ENCODE peak calls at places on chromosomes 1 and 21, in seven cellular contexts. N is H9, V is mesendoderm, P is mesenchymal stem cell, B is neuronal stem cell, E is IMR-90, I is H1. H is an unnamed sample.

GRCh38 chr1:155241069-155241679 is 14.1 kb downstream of the ENTREP3 start:
- DNase-seq in P (peak; percentile 87), E (peak; percentile 83), B (no peak), I (no peak), N (peak; percentile 78), V (peak; percentile 91), H (peak; percentile 69)

GRCh38 chr1:117630423-117630998 is 24.7 kb downstream of the TENT5C start:
- DNase-seq in N (no peak), E (no peak), V (no peak), P (no peak), I (no peak), B (no peak), H (no peak)

GRCh38 chr1:29708818-29709710 is 472.7 kb downstream of the PTPRU start:
- DNase-seq in I (no peak), E (peak; percentile 81), B (no peak), P (peak; percentile 64), N (no peak), V (peak; percentile 50), H (no peak)

GRCh38 chr1:154961207-154961496 is 430 bp downstream of the PYGO2 start:
- DNase-seq in B (no peak), P (no peak), E (no peak), N (peak; percentile 79), V (peak; percentile 87), I (no peak), H (no peak)

GRCh38 chr1:7771673-7772299 is 690 bp downstream of the VAMP3 start:
- DNase-seq in I (no peak), P (peak; percentile 51), V (no peak), B (no peak), N (no peak), E (no peak), H (no peak)

GRCh38 chr1:173478099-173478555 is 992 bp downstream of the PRDX6 start:
- DNase-seq in V (peak; percentile 44), N (no peak), I (no peak), P (peak; percentile 75), E (peak; percentile 82), B (no peak), H (peak; percentile 67)

GRCh38 chr1:55367273-55367672 is 152.1 kb upstream of the USP24 start:
- DNase-seq in E (no peak), N (no peak), P (no peak), V (no peak), B (no peak), I (no peak), H (no peak)

GRCh38 chr1:159779403-159779851 is 1.3 kb upstream of the DUSP23 start:
- DNase-seq in I (no peak), E (peak; percentile 46), B (no peak), V (no peak), P (no peak), N (no peak), H (no peak)

GRCh38 chr1:112911506-112911905 is 44.5 kb downstream of the SLC16A1 start:
- DNase-seq in I (no peak), B (no peak), V (peak; percentile 56), E (no peak), P (no peak), N (no peak), H (no peak)

GRCh38 chr1:164716992-164717703 is 158.2 kb downstream of the PBX1 start:
- DNase-seq in I (no peak), E (peak; percentile 64), P (peak; percentile 17), B (no peak), N (no peak), V (no peak), H (peak; percentile 22)

GRCh38 chr1:112429749-112430148 is 33.7 kb downstream of the CTTNBP2NL start:
- DNase-seq in P (no peak), V (no peak), I (no peak), B (no peak), E (no peak), N (no peak), H (no peak)

GRCh38 chr1:150072959-150073358 is 5.4 kb downstream of the VPS45 start:
- DNase-seq in V (no peak), E (peak; percentile 55), N (no peak), B (no peak), P (peak; percentile 52), I (no peak), H (peak; percentile 26)

GRCh38 chr1:153288634-153289275 is 24.0 kb downstream of the PGLYRP3 start:
- DNase-seq in P (no peak), V (peak; percentile 74), B (no peak), E (no peak), N (peak; percentile 69), I (peak; percentile 17), H (peak; percentile 21)

GRCh38 chr1:211870156-211870555 is 39.6 kb upstream of the LPGAT1 start:
- DNase-seq in V (no peak), E (no peak), P (no peak), N (no peak), B (no peak), I (no peak), H (no peak)

GRCh38 chr1:179440971-179441370 is 75.2 kb downstream of the AXDND1 start:
- DNase-seq in E (no peak), N (no peak), P (no peak), V (no peak), I (no peak), B (no peak), H (no peak)

GRCh38 chr1:174149216-174149615 is 10.1 kb upstream of the RABGAP1L start:
- DNase-seq in N (no peak), I (no peak), E (no peak), P (no peak), B (no peak), V (no peak), H (no peak)

GRCh38 chr1:83512371-83513004 is 486.4 kb downstream of the TTLL7 start:
- DNase-seq in N (no peak), I (no peak), V (peak; percentile 34), E (no peak), P (peak; percentile 25), B (no peak), H (no peak)

GRCh38 chr1:203290261-203291089 is 14.8 kb upstream of the BTG2 start:
- DNase-seq in I (peak; percentile 46), V (peak; percentile 92), N (peak; percentile 97), P (peak; percentile 89), B (peak; percentile 85), E (peak; percentile 73), H (peak; percentile 91)

GRCh38 chr1:23037081-23037740 is 17.9 kb downstream of the KDM1A start:
- DNase-seq in P (no peak), I (no peak), B (no peak), E (no peak), V (no peak), N (no peak), H (no peak)

GRCh38 chr1:171506525-171507304 is 21.4 kb downstream of the PRRC2C start:
- DNase-seq in I (no peak), E (peak; percentile 28), V (peak; percentile 88), B (no peak), N (no peak), P (peak; percentile 43), H (no peak)

GRCh38 chr1:28512058-28512611 is 6.3 kb downstream of the RCC1 start:
- DNase-seq in P (peak; percentile 31), B (no peak), I (no peak), V (peak; percentile 74), E (peak; percentile 37), N (no peak), H (peak; percentile 34)

GRCh38 chr1:89850844-89851410 is 30.1 kb downstream of the LRRC8D start:
- DNase-seq in V (no peak), I (no peak), B (no peak), N (no peak), E (no peak), P (no peak), H (no peak)

GRCh38 chr1:28668956-28669719 is 554 bp downstream of the GMEB1 start:
- DNase-seq in N (peak; percentile 56), V (peak; percentile 66), E (peak; percentile 33), I (no peak), P (peak; percentile 67), B (peak; percentile 47), H (peak; percentile 51)

GRCh38 chr1:37137018-37137417 is 102.7 kb upstream of the GRIK3 start:
- DNase-seq in P (no peak), N (no peak), V (no peak), E (no peak), B (no peak), I (no peak), H (no peak)

GRCh38 chr21:36966846-36967657 is 583 bp upstream of the HLCS start:
- DNase-seq in B (no peak), V (peak; percentile 67), N (no peak), I (no peak), E (no peak), P (peak; percentile 37), H (peak; percentile 39)

GRCh38 chr1:166069390-166069789 is 97.4 kb downstream of the FAM78B start:
- DNase-seq in V (peak; percentile 26), N (no peak), P (no peak), I (no peak), E (no peak), B (peak; percentile 52), H (peak; percentile 42)

GRCh38 chr1:164768619-164769018 is 209.6 kb downstream of the PBX1 start:
- DNase-seq in P (no peak), N (no peak), B (no peak), V (peak; percentile 38), E (no peak), I (no peak), H (no peak)

GRCh38 chr1:111471012-111471411 is 2.8 kb upstream of the C1orf162 start:
- DNase-seq in V (no peak), E (no peak), I (no peak), P (no peak), N (no peak), B (no peak), H (no peak)

GRCh38 chr1:208374391-208374941 is 130.3 kb upstream of the PLXNA2 start:
- DNase-seq in V (peak; percentile 97), B (no peak), N (no peak), E (no peak), P (peak; percentile 38), I (no peak), H (peak; percentile 78)
- H3K23ac ChIP-seq in V (peak overlapping the region; percentile 48), B (no peak overlapping the region), N (no peak overlapping the region), E (no peak overlapping the region), P (no peak overlapping the region), I (no peak overlapping the region), H (no peak overlapping the region)

GRCh38 chr21:25963186-25963585 is 207.4 kb downstream of the APP start:
- DNase-seq in P (peak; percentile 55), V (no peak), B (no peak), E (peak; percentile 34), N (no peak), I (no peak), H (no peak)
- H3K23ac ChIP-seq in P (no peak overlapping the region), V (no peak overlapping the region), B (no peak overlapping the region), E (no peak overlapping the region), N (no peak overlapping the region), I (no peak overlapping the region), H (no peak overlapping the region)

GRCh38 chr1:38275960-38276359 is 229.4 kb upstream of the POU3F1 start:
- DNase-seq in B (no peak), I (no peak), V (no peak), P (no peak), N (no peak), E (no peak), H (no peak)
- H3K23ac ChIP-seq in B (no peak overlapping the region), I (no peak overlapping the region), V (no peak overlapping the region), P (no peak overlapping the region), N (no peak overlapping the region), E (no peak overlapping the region), H (no peak overlapping the region)

DNA sequence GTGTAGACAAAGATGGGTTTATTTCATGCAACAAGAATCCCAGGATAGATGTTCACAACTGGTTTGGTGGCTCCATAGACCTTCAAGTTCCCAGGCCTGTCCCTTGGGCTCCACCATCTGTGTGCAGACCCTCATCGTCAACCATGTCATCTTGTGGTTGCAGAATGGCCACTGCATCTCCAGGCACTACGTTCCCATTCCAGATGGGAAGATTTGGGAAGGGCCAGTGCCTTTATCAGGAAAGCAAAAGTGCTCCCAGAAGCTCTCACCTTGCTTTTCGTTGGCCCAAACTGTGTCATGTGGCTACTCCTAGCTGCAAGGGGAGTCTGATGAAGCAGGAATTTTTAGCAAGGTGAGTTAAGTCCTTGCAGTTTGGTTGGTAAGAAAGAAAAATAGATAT is 12.8 kb downstream of the TMCC2 start:
- DNase-seq in E (no peak), B (no peak), V (no peak), N (no peak), P (no peak), I (no peak), H (no peak)
- H3K23ac ChIP-seq in E (no peak overlapping the region), B (no peak overlapping the region), V (no peak overlapping the region), N (no peak overlapping the region), P (no peak overlapping the region), I (no peak overlapping the region), H (no peak overlapping the region)

H was measured in trophoblast cell.